ENCODE peak calls at places on chromosomes 16 and 17, in five cellular contexts. G is GM20000, H is AG10803, O is A172, B is germinal center. A is an unnamed sample.

GRCh38 chr17:78796134-78796900 is 14.2 kb upstream of the CYTH1 start:
- DNase-seq in G (no peak), H (no peak), O (no peak), B (no peak), A (no peak)

GRCh38 chr17:79789943-79790804 is 6.7 kb downstream of the CBX8 start:
- DNase-seq in G (peak), H (no peak), O (no peak), B (peak), A (no peak)

GRCh38 chr17:65041518-65041917 is 15.0 kb downstream of the GNA13 start:
- DNase-seq in G (no peak), H (no peak), O (no peak), B (no peak), A (no peak)

GRCh38 chr17:75067856-75068255 is 19.9 kb upstream of the SLC16A5 start:
- DNase-seq in G (no peak), H (no peak), O (peak), B (no peak), A (peak)

GRCh38 chr17:11954961-11955360 is 42.3 kb downstream of the ZNF18 start:
- DNase-seq in G (no peak), H (no peak), O (no peak), B (no peak), A (no peak)

GRCh38 chr17:6843241-6843890 is 11.8 kb upstream of the TEKT1 start:
- DNase-seq in G (peak), H (peak), O (peak), B (peak), A (peak)

GRCh38 chr17:78674156-78674555 is 97.0 kb upstream of the DNAH17 start:
- DNase-seq in G (no peak), H (no peak), O (no peak), B (no peak), A (no peak)

GRCh38 chr16:11410382-11411058 is 65.3 kb downstream of the RMI2 start:
- DNase-seq in G (no peak), H (peak), O (no peak), B (no peak), A (no peak)

GRCh38 chr17:49746791-49747490 is 17.0 kb downstream of the FAM117A start:
- DNase-seq in G (peak), H (no peak), O (no peak), B (peak), A (peak)

GRCh38 chr17:70084476-70084875 is 9.5 kb downstream of the KCNJ16 start:
- DNase-seq in G (no peak), H (no peak), O (no peak), B (no peak), A (no peak)

GRCh38 chr17:48816774-48817590 is at the start of gene TTLL6:
- DNase-seq in G (peak), H (peak), O (peak), B (peak), A (peak)

GRCh38 chr17:7184091-7184488 is 4.9 kb upstream of the ASGR1 start:
- DNase-seq in G (no peak), H (no peak), O (no peak), B (no peak), A (no peak)

GRCh38 chr16:65111306-65111705 is 10.6 kb downstream of the CDH11 start:
- DNase-seq in G (no peak), H (no peak), O (no peak), B (no peak), A (no peak)

GRCh38 chr17:40433551-40434384 is 9.5 kb upstream of the IGFBP4 start:
- DNase-seq in G (no peak), H (no peak), O (no peak), B (no peak), A (no peak)

GRCh38 chr16:1167276-1168107 is 14.6 kb downstream of the CACNA1H start:
- DNase-seq in G (no peak), H (no peak), O (no peak), B (no peak), A (no peak)

GRCh38 chr17:73588291-73589095 is 55.8 kb downstream of the SDK2 start:
- DNase-seq in G (no peak), H (no peak), O (no peak), B (no peak), A (no peak)

GRCh38 chr16:81832801-81833547 is 53.9 kb downstream of the PLCG2 start:
- DNase-seq in G (no peak), H (no peak), O (no peak), B (no peak), A (no peak)

GRCh38 chr17:80152057-80152831 is 5.3 kb upstream of the EIF4A3 start:
- DNase-seq in G (no peak), H (peak), O (peak), B (no peak), A (no peak)

GRCh38 chr16:5841934-5842333 is 744.3 kb upstream of the EEF2KMT start:
- DNase-seq in G (no peak), H (no peak), O (no peak), B (no peak), A (no peak)

GRCh38 chr17:76270770-76271668 is 5.9 kb downstream of the UBALD2 start:
- DNase-seq in G (no peak), H (no peak), O (no peak), B (no peak), A (no peak)

GRCh38 chr16:57260294-57260929 is 15.4 kb downstream of the ARL2BP start:
- DNase-seq in G (peak), H (peak), O (peak), B (no peak), A (no peak)

GRCh38 chr17:14211778-14212177 is 24.9 kb downstream of the CDRT15 start:
- DNase-seq in G (peak), H (no peak), O (no peak), B (peak), A (no peak)

GRCh38 chr17:8304181-8304910 is 5.7 kb upstream of the ARHGEF15 start:
- DNase-seq in G (no peak), H (no peak), O (no peak), B (no peak), A (no peak)

GRCh38 chr17:71427801-71428200 is 693.0 kb upstream of the SOX9 start:
- DNase-seq in G (no peak), H (no peak), O (no peak), B (no peak), A (no peak)

GRCh38 chr17:37699285-37699973 is 45.4 kb downstream of the HNF1B start:
- DNase-seq in G (no peak), H (peak), O (no peak), B (no peak), A (no peak)

GRCh38 chr16:69771651-69771967 is 9.5 kb downstream of the WWP2 start:
- DNase-seq in G (no peak), H (no peak), O (no peak), B (no peak), A (no peak)

A was measured in MM.1S.